ENCODE peak calls at places on chromosome 22, in seven cellular contexts. F is HCT116, G is GM23338, E is sigmoid colon, N is upper lobe of left lung, I is transverse colon, P is endothelial cell of umbilical vein. V is an unnamed sample.

GRCh38 chr22:46815896-46816721 is 53.7 kb downstream of the TBC1D22A start:
- DNase-seq in F (no peak), G (peak; percentile 31), E (no peak), N (no peak), I (no peak), P (no peak), V (no peak)

GRCh38 chr22:22691716-22692701 is 47.6 kb downstream of the GGTLC2 start:
- DNase-seq in F (no peak), G (peak; percentile 3), E (peak; percentile 50), N (no peak), I (no peak), P (no peak), V (no peak)

GRCh38 chr22:48303360-48303725 is 1524.3 kb downstream of the BRD1 start:
- DNase-seq in F (no peak), G (no peak), E (no peak), N (no peak), I (no peak), P (no peak), V (no peak)

GRCh38 chr22:47811971-47812370 is 1049.5 kb downstream of the TBC1D22A start:
- DNase-seq in F (no peak), G (no peak), E (no peak), N (no peak), I (no peak), P (no peak), V (no peak)

GRCh38 chr22:18965526-18966421 is 29.7 kb upstream of the PRODH start:
- DNase-seq in F (no peak), G (no peak), E (peak; percentile 56), N (no peak), I (no peak), P (no peak), V (no peak)

GRCh38 chr22:36644333-36644757 is 59.2 kb downstream of the CACNG2 start:
- DNase-seq in F (peak; percentile 45), G (peak; percentile 93), E (no peak), N (no peak), I (no peak), P (peak; percentile 85), V (peak; percentile 15)

GRCh38 chr22:45757068-45757467 is 85.4 kb downstream of the ATXN10 start:
- DNase-seq in F (no peak), G (peak; percentile 92), E (peak; percentile 71), N (peak; percentile 29), I (no peak), P (no peak), V (no peak)

GRCh38 chr22:25403752-25404471 is 160.6 kb upstream of the GRK3 start:
- DNase-seq in F (no peak), G (peak; percentile 75), E (peak; percentile 64), N (no peak), I (no peak), P (no peak), V (no peak)

GRCh38 chr22:40218723-40219294 is 41.1 kb downstream of the TNRC6B start:
- DNase-seq in F (no peak), G (no peak), E (no peak), N (no peak), I (no peak), P (no peak), V (no peak)

GRCh38 chr22:36763576-36763975 is 12.3 kb downstream of the IFT27 start:
- DNase-seq in F (no peak), G (no peak), E (peak; percentile 43), N (peak; percentile 3), I (no peak), P (no peak), V (no peak)

GRCh38 chr22:47089374-47089773 is 326.9 kb downstream of the TBC1D22A start:
- DNase-seq in F (no peak), G (no peak), E (no peak), N (no peak), I (no peak), P (no peak), V (no peak)

GRCh38 chr22:20980938-20981722 is 967 bp upstream of the LZTR1 start:
- DNase-seq in F (no peak), G (no peak), E (no peak), N (no peak), I (no peak), P (no peak), V (no peak)

GRCh38 chr22:28801845-28802594 is 1.7 kb upstream of the XBP1 start:
- DNase-seq in F (no peak), G (peak; percentile 22), E (no peak), N (peak; percentile 65), I (peak; percentile 38), P (peak; percentile 21), V (no peak)

GRCh38 chr22:21734540-21735197 is 925 bp downstream of the YPEL1 start:
- DNase-seq in F (no peak), G (no peak), E (no peak), N (no peak), I (no peak), P (peak; percentile 32), V (no peak)

GRCh38 chr22:49238181-49239141 is 589.2 kb downstream of the BRD1 start:
- DNase-seq in F (no peak), G (no peak), E (no peak), N (no peak), I (no peak), P (no peak), V (peak; percentile 2)

GRCh38 chr22:25334091-25334490 is 114.7 kb downstream of the CRYBB2 start:
- DNase-seq in F (peak; percentile 36), G (peak; percentile 95), E (no peak), N (no peak), I (peak; percentile 64), P (peak; percentile 44), V (peak; percentile 38)

GRCh38 chr22:39207141-39208012 is 37.4 kb downstream of the PDGFB start:
- DNase-seq in F (no peak), G (no peak), E (peak; percentile 58), N (no peak), I (peak; percentile 29), P (no peak), V (no peak)
- H3K4me1 ChIP-seq in F (peaks cover 68% of the 10 kb centered on the region), G (peaks cover 4% of the 10 kb centered on the region), E (no peaks in the 10 kb centered on the region), N (peaks cover 10% of the 10 kb centered on the region), I (peaks cover 7% of the 10 kb centered on the region), P (peaks cover 10% of the 10 kb centered on the region), V (no peaks in the 10 kb centered on the region)

GRCh38 chr22:23894710-23895598 is 771 bp downstream of the MIF start:
- DNase-seq in F (peak; percentile 76), G (peak; percentile 92), E (peak; percentile 92), N (peak; percentile 78), I (peak; percentile 86), P (peak; percentile 68), V (peak; percentile 84)
- TF ChIP-seq POLR2AphosphoS5 in F (peak; percentile 64), G (peak; percentile 40), E (no peak), N (no peak), I (no peak), P (peak; percentile 62), V (peak; percentile 51)

DNA sequence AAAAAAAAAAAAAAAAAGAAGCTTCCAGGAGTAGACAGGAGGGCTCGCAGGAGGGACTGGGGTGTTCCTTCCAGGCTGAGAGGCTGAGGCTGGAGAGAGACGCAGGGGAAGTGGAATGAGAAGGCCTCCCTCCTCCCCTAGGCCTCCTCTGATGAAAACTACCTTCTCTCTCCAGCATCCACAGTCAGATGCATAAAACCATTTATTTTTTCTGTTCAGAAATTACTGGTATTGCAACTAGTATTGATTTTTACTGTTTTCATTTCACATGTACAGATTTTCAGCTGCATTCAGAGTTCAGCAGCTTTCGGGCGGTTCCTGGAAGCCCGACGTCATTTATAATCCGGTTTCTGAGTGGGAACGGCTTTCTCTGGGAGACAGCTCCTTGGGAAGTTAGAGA is 6.8 kb upstream of the NFAM1 start:
- DNase-seq in F (no peak), G (no peak), E (no peak), N (no peak), I (no peak), P (no peak), V (no peak)
- H3K4me1 ChIP-seq in F (peaks cover 27% of the 10 kb centered on the region), G (peaks cover 29% of the 10 kb centered on the region), E (peaks cover 26% of the 10 kb centered on the region), N (peaks cover 18% of the 10 kb centered on the region), I (peaks cover 17% of the 10 kb centered on the region), P (peaks cover 9% of the 10 kb centered on the region), V (peaks cover 7% of the 10 kb centered on the region)

DNA sequence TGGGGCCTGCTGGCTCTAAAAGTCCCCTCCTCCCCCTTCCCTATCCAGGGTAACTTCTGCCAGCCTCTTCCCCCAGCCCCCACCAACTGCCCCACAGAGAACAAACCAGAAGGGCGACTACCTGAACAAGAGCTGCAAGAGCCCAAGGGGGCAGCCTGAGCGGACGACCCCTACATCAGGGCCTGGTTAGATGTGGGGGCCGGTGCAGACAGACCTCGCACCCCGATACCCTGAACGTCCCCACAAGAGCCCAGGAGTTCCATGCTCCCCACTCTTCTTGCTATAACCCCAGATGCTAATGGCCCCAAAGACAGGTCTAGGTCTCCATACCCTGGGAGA is 20.7 kb downstream of the SUN2 start:
- DNase-seq in F (no peak), G (no peak), E (no peak), N (no peak), I (no peak), P (no peak), V (no peak)
- TF ChIP-seq POLR2AphosphoS5 in F (peak; percentile 15), G (no peak), E (no peak), N (no peak), I (no peak), P (no peak), V (no peak)